ENCODE peak calls at places on chromosomes 7 and 10, in ten cellular contexts. M, G, I, E, X, T, O, V, A and R are unnamed samples. For H3K4me1 and H3K9me3, the result is how much of the 10 kb centered on the place peaks cover.

GRCh38 chr7:135537905-135538304 is 19.8 kb upstream of the NUP205 start:
- DNase-seq in A (no peak), X (no peak), M (no peak), V (no peak), O (no peak), T (no peak), G (no peak), I (no peak), E (no peak), R (peak)

GRCh38 chr10:133199992-133200611 is 29.9 kb upstream of the UTF1 start:
- DNase-seq in V (no peak), G (no peak), T (peak), A (no peak), O (no peak), X (peak), I (no peak), M (no peak), E (no peak), R (no peak)

GRCh38 chr7:118689403-118689802 is 464.9 kb downstream of the ANKRD7 start:
- DNase-seq in X (peak), O (no peak), V (no peak), E (no peak), I (no peak), M (no peak), A (no peak), T (no peak), G (no peak), R (no peak)

GRCh38 chr7:70384891-70385290 is 747.1 kb upstream of the GALNT17 start:
- DNase-seq in G (no peak), V (no peak), A (no peak), I (no peak), T (no peak), O (no peak), E (peak), X (no peak), M (no peak), R (no peak)

GRCh38 chr7:44309271-44310091 is 15.9 kb downstream of the CAMK2B start:
- DNase-seq in A (no peak), X (peak), I (no peak), E (peak), T (peak), M (peak), V (no peak), G (peak), O (no peak), R (peak)

GRCh38 chr10:62618576-62619408 is 185.7 kb upstream of the ADO start:
- DNase-seq in I (peak), X (no peak), O (no peak), V (peak), T (no peak), M (no peak), E (peak), A (no peak), G (no peak), R (no peak)

GRCh38 chr10:133114251-133114650 is 26.5 kb downstream of the ADGRA1 start:
- DNase-seq in V (no peak), X (peak), I (no peak), T (no peak), E (no peak), G (no peak), O (no peak), M (no peak), A (no peak), R (no peak)

GRCh38 chr7:74579800-74580685 is 77.5 kb upstream of the GTF2I start:
- DNase-seq in X (peak), A (no peak), M (peak), T (no peak), G (no peak), E (peak), V (no peak), I (peak), O (no peak), R (peak)

GRCh38 chr10:123557366-123558108 is 108.6 kb upstream of the GPR26 start:
- DNase-seq in O (no peak), A (no peak), X (no peak), V (no peak), G (no peak), I (no peak), E (no peak), T (no peak), M (no peak), R (no peak)

GRCh38 chr10:131994435-131994834 is 12.7 kb upstream of the BNIP3 start:
- DNase-seq in T (no peak), M (no peak), A (no peak), E (no peak), O (peak), V (no peak), X (no peak), G (no peak), I (no peak), R (no peak)

GRCh38 chr7:87001214-87001613 is 58.2 kb downstream of the ELAPOR2 start:
- DNase-seq in G (no peak), O (no peak), X (no peak), I (no peak), T (no peak), E (peak), M (no peak), V (no peak), A (no peak), R (no peak)

DNA sequence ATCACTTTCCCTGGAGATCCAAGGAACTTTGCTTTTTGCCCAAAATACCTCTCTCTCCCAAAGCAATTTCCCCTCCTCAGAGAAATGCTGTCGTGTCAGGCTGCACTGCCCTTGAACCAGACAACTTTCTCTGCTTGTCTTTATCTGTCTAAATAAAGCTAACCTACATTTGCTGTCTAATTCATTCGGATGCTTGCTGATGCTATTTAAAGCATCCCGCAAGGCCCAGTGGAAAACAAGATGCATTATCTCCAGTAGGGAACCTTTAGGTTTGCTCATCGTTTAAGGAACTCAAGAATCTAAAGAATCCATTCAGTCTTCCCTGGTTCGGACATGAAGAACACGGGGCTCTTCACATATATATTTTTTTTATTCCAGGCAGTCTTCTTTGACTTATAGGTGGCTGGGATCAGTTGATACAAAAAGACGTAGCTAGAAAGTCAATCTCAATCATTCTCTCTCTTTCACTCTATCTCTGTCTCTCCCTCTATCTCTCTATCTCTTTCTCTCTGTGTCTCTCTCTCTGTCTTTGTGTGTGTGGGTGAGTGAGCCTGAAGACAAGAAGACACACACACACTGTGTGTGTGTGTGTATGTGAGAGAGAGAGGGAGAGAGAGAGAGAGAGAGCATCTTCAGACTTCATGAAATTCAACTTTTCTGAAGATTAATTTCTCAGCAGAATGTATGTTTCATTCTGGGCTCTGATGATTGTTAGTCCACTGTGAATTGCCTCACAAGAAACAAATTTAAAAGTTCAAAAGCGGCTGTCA is 92.8 kb upstream of the MKLN1 start:
- DNase-seq in G (no peak), X (no peak), O (no peak), M (no peak), T (no peak), I (no peak), A (no peak), E (peak), V (no peak), R (no peak)
- H3K27ac ChIP-seq in G (peak), X (peak), O (peak), M (no peak), T (no peak), I (peak), A (peak), E (peak), V (no peak), R (no peak)

DNA sequence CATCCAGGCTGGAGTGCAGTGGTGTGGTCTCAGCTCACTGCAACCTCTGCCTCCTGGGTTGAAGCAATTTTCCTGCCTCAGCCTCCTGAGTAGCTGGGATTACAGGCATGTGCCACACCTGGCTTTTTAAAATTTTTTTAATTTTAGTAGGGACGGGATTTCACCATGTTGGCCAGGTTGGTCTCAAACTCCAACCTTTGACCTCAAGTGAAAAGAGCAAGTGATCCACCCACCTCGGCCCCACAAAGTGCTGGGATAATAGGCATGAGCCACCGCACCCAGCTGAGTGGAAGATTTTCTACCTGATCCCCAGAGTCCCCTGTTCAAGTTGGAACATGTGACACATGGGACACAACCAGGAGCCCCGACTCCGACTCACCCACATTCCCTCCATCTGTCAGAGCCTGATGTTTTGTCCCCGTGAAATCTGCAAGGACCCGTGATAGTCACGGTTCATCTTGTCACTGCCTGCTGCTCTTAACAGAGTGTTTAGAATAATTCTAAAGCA is 104.5 kb downstream of the SMURF1 start:
- DNase-seq in X (no peak), G (no peak), E (no peak), O (no peak), M (no peak), I (no peak), A (no peak), V (no peak), T (no peak), R (peak)
- H3K4me1 ChIP-seq in X (under half), G (under half), E (under half), O (under half), M (under half), I (under half), A (under half), V (under half), T (under half), R (under half)

GRCh38 chr10:130220251-130221185 is 84.3 kb downstream of the GLRX3 start:
- DNase-seq in X (no peak), M (no peak), O (no peak), I (no peak), A (no peak), T (no peak), V (no peak), E (no peak), G (no peak), R (no peak)

GRCh38 chr10:130222381-130222780 is 86.2 kb downstream of the GLRX3 start:
- DNase-seq in E (no peak), G (no peak), T (no peak), I (no peak), A (no peak), O (no peak), V (no peak), M (no peak), X (no peak), R (no peak)

GRCh38 chr10:130218936-130219335 is 82.7 kb downstream of the GLRX3 start:
- DNase-seq in A (no peak), V (no peak), T (no peak), X (no peak), I (no peak), O (no peak), G (no peak), M (no peak), E (no peak), R (no peak)

GRCh38 chr10:130218181-130218641 is 82.0 kb downstream of the GLRX3 start:
- DNase-seq in I (no peak), E (no peak), V (no peak), X (no peak), A (no peak), T (no peak), M (no peak), O (no peak), G (no peak), R (no peak)

GRCh38 chr10:130221456-130222375 is 85.5 kb downstream of the GLRX3 start:
- DNase-seq in V (no peak), M (no peak), E (no peak), T (no peak), X (no peak), I (no peak), O (no peak), A (no peak), G (no peak), R (no peak)
- H3K9me3 ChIP-seq in V (under half), M (under half), E (under half), T (under half), X (under half), I (under half), O (under half), A (under half), G (under half), R (under half)

DNA sequence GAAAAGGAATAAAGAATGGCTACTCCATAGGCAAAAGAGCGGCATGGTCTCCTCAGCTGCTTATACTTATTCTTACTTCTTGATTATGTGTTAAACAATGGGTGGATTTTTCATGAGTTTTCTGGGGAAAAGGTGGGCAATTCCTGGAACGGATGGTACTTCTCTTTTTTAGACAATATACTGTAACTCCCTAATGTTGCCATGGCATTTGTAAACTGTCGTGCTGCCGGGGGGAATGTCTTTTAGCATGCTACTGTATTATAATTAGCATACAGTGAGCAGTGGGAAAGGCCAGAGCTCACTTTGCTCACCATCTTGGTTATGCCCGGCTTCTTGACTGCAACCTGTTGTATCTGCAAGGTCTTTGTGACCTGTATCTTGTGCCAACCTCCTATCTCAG is 372.1 kb upstream of the AKR1E2 start:
- DNase-seq in T (no peak), O (no peak), X (no peak), V (no peak), E (no peak), A (no peak), M (no peak), I (no peak), G (no peak), R (no peak)
- H3K27ac ChIP-seq in T (no peak), O (no peak), X (no peak), V (no peak), E (no peak), A (no peak), M (no peak), I (no peak), G (no peak), R (no peak)

GRCh38 chr7:137932881-137933269 is 69.0 kb downstream of the CREB3L2 start:
- DNase-seq in I (peak), G (peak), E (peak), X (no peak), T (no peak), A (no peak), O (peak), M (no peak), V (no peak), R (no peak)

GRCh38 chr7:137933270-137934017 is 68.4 kb downstream of the CREB3L2 start:
- DNase-seq in I (no peak), X (peak), G (peak), O (peak), V (no peak), A (no peak), E (peak), M (no peak), T (no peak), R (no peak)

GRCh38 chr7:137935849-137936508 is 65.9 kb downstream of the CREB3L2 start:
- DNase-seq in E (no peak), M (no peak), O (no peak), V (peak), X (no peak), T (no peak), I (no peak), A (no peak), G (no peak), R (peak)

GRCh38 chr7:137934941-137935848 is 66.7 kb downstream of the CREB3L2 start:
- DNase-seq in V (peak), T (no peak), O (no peak), M (no peak), X (no peak), G (no peak), I (no peak), A (no peak), E (no peak), R (peak)

GRCh38 chr7:137934176-137934826 is 67.6 kb downstream of the CREB3L2 start:
- DNase-seq in O (no peak), A (no peak), X (no peak), G (no peak), T (no peak), E (no peak), M (no peak), V (no peak), I (no peak), R (no peak)
- H3K4me1 ChIP-seq in O (half or more), A (under half), X (under half), G (half or more), T (under half), E (under half), M (half or more), V (under half), I (under half), R (under half)

DNA sequence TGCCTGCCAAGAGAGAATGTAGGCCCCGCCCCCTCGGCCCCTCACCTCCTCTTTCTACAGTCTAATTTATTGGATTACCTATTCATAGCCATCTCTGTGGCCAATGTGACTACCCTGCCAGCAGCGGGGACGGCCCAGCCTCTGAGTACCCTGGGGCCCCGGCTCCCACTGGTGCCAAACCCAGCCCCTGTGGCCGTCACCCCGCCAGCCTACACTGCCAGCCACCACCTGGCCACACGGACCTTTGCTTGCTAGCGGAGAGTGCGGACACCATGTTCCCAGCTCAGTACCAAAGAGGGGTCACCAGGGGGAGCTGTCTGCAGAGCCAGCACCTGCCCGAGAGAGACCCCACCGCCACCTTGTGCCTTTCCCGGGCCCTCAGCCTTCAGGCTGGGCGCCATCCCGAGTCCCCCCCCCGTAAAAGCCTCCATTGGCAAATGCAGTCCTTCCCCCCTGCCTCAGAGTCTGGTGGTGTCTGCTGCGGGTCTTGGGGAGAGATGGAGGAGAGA is 511.1 kb downstream of the ZNF37A start:
- DNase-seq in G (no peak), T (no peak), M (no peak), I (no peak), X (no peak), V (no peak), E (no peak), O (no peak), A (no peak), R (no peak)
- H3K9me3 ChIP-seq in G (under half), T (under half), M (under half), I (under half), X (under half), V (under half), E (under half), O (under half), A (under half), R (under half)

GRCh38 chr7:6315786-6316185 is 43.4 kb upstream of the CYTH3 start:
- DNase-seq in G (no peak), M (no peak), V (no peak), A (no peak), O (no peak), E (no peak), I (no peak), X (no peak), T (no peak), R (no peak)
- H3K27ac ChIP-seq in G (no peak), M (no peak), V (no peak), A (no peak), O (no peak), E (no peak), I (no peak), X (no peak), T (no peak), R (peak)

GRCh38 chr10:86871563-86872183 is 85.7 kb downstream of the MMRN2 start:
- DNase-seq in X (no peak), G (no peak), T (peak), O (no peak), M (peak), E (no peak), A (no peak), V (no peak), I (peak), R (no peak)

GRCh38 chr10:86867149-86867548 is 90.3 kb downstream of the MMRN2 start:
- DNase-seq in M (no peak), V (no peak), I (no peak), T (no peak), X (no peak), E (no peak), A (no peak), O (no peak), G (no peak), R (no peak)

GRCh38 chr10:86872757-86873156 is 84.7 kb downstream of the MMRN2 start:
- DNase-seq in A (no peak), I (no peak), X (peak), M (no peak), E (peak), T (peak), O (peak), V (no peak), G (no peak), R (no peak)

GRCh38 chr10:86868353-86868752 is 89.1 kb downstream of the MMRN2 start:
- DNase-seq in A (no peak), I (no peak), M (peak), E (peak), G (no peak), V (no peak), O (peak), T (peak), X (peak), R (no peak)

GRCh38 chr10:86870679-86871078 is 86.7 kb downstream of the MMRN2 start:
- DNase-seq in G (no peak), V (no peak), X (no peak), E (no peak), O (no peak), A (no peak), M (no peak), T (no peak), I (no peak), R (no peak)
- H3K4me1 ChIP-seq in G (under half), V (under half), X (under half), E (under half), O (under half), A (under half), M (half or more), T (under half), I (under half), R (under half)